ENCODE peak calls at places on chromosome 17, in five cellular contexts. T is SJSA1, P is neural progenitor cell, I is thyroid gland, M is body of pancreas. R is an unnamed sample. For H3K27me3, the result is how much of the 10 kb centered on the place peaks cover.

GRCh38 chr17:21358185-21358584 is 18.0 kb upstream of the KCNJ12 start:
- DNase-seq in M (no peak), P (no peak), I (no peak), T (no peak), R (no peak)

GRCh38 chr17:53032861-53033271 is 789.9 kb upstream of the KIF2B start:
- DNase-seq in T (no peak), M (peak), I (peak), P (peak), R (peak)

GRCh38 chr17:17837380-17837821 is 615 bp upstream of the SREBF1 start:
- DNase-seq in I (peak), M (peak), P (peak), T (peak), R (peak)

GRCh38 chr17:9343513-9343912 is 232.1 kb downstream of the STX8 start:
- DNase-seq in P (peak), M (no peak), I (no peak), T (no peak), R (no peak)

GRCh38 chr17:75843577-75844529 is at the start of gene UNC13D:
- DNase-seq in M (peak), P (no peak), I (no peak), T (no peak), R (peak)

GRCh38 chr17:17398188-17398927 is 78.4 kb upstream of the MED9 start:
- DNase-seq in M (no peak), P (no peak), T (no peak), I (peak), R (no peak)

GRCh38 chr17:10130733-10131132 is 67.7 kb downstream of the GAS7 start:
- DNase-seq in P (no peak), T (no peak), M (no peak), I (no peak), R (no peak)

GRCh38 chr17:40139566-40140058 is 725 bp upstream of the CASC3 start:
- DNase-seq in M (peak), I (peak), P (no peak), T (no peak), R (no peak)

GRCh38 chr17:41026668-41027471 is at the start of gene KRTAP1-5:
- DNase-seq in I (no peak), M (peak), P (no peak), T (peak), R (no peak)

GRCh38 chr17:17792551-17793377 is 44.0 kb downstream of the SREBF1 start:
- DNase-seq in P (peak), I (no peak), T (no peak), M (no peak), R (no peak)

GRCh38 chr17:45702666-45703266 is 81.4 kb upstream of the CRHR1 start:
- DNase-seq in T (no peak), I (no peak), P (peak), M (no peak), R (no peak)

GRCh38 chr17:69949931-69950330 is 125.1 kb upstream of the KCNJ16 start:
- DNase-seq in T (no peak), M (no peak), P (no peak), I (no peak), R (no peak)

GRCh38 chr17:78524870-78525510 is 52.2 kb downstream of the DNAH17 start:
- DNase-seq in T (no peak), I (no peak), M (no peak), P (no peak), R (no peak)

GRCh38 chr17:45790296-45790922 is 6.3 kb downstream of the CRHR1 start:
- DNase-seq in M (peak), I (peak), P (no peak), T (no peak), R (peak)

GRCh38 chr17:37124074-37124824 is 175.5 kb downstream of the AATF start:
- DNase-seq in I (no peak), P (no peak), T (no peak), M (no peak), R (no peak)

GRCh38 chr17:74531231-74531761 is at the start of gene CD300LB:
- DNase-seq in T (no peak), M (no peak), P (no peak), I (no peak), R (no peak)

GRCh38 chr17:34300652-34301390 is 15.3 kb downstream of the CCL11 start:
- DNase-seq in M (no peak), I (no peak), P (no peak), T (peak), R (no peak)

GRCh38 chr17:61426482-61427304 is 25.5 kb upstream of the TBX4 start:
- DNase-seq in I (no peak), M (no peak), P (no peak), T (peak), R (no peak)

GRCh38 chr17:81057079-81057730 is 22.3 kb downstream of the BAIAP2 start:
- DNase-seq in P (peak), T (no peak), M (no peak), I (peak), R (peak)

DNA sequence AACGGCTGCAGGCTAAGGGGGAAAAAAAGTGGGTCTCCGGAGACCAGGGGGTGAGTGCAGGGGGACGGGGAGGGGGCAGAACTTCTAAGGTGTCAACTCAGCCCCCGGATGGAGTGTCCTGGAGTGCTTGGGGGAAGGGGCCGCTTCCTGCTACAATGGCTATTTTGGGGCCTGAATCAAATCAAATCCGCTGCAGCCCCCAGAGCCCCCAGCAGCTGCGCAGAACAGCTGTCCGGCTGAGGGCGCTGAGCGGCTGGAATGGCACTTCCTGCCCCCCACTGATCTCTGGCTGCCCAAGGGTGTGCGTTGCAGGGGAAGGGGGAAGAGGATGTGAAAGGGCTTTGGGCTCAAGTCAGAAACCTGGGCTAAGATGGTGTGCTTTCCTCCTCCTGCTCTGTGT is 24.2 kb upstream of the PHB1 start:
- DNase-seq in P (peak), T (no peak), I (no peak), M (no peak), R (no peak)
- H3K27me3 ChIP-seq in P (under half), T (under half), I (under half), M (under half), R (under half)

GRCh38 chr17:48627625-48628510 is 1.7 kb upstream of the HOXB9 start:
- DNase-seq in M (no peak), I (no peak), T (no peak), P (no peak), R (no peak)
- H3K27ac ChIP-seq in M (no peak), I (no peak), T (no peak), P (no peak), R (no peak)

GRCh38 chr17:48630009-48630924 is 4.1 kb upstream of the HOXB9 start:
- DNase-seq in M (no peak), T (no peak), P (no peak), I (no peak), R (no peak)
- H3K27me3 ChIP-seq in M (under half), T (half or more), P (half or more), I (half or more), R (under half)

DNA sequence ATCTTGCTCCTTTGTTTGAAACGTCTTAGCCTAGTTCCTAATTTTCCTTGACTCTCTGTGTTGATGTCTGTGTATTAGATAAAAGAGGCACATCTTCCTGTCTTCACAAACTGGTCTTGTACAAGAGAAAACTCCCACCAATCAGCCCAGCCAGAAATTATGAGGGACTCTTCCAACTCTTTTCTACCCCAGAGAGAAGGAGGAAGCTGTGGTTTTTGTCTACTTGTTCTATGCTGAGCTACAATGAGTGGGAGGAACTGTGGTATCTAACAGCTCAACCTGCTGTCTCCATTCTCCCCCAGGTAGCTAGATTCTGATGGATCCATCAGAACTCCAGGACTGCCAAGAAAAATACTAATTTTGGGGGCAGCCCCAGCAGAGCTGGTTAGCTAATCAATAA is 392.5 kb downstream of the HS3ST3B1 start:
- DNase-seq in P (no peak), M (no peak), I (no peak), T (no peak), R (no peak)
- H3K27ac ChIP-seq in P (no peak), M (no peak), I (no peak), T (no peak), R (no peak)

GRCh38 chr17:49117581-49118230 is 14.9 kb upstream of the B4GALNT2 start:
- DNase-seq in I (no peak), T (no peak), M (no peak), P (no peak), R (peak)
- H3K27me3 ChIP-seq in I (under half), T (under half), M (under half), P (under half), R (under half)

R was measured in small intestine.